ENCODE peak calls at places on chromosomes 13 and 19, in six cellular contexts. One of them, this sample, is unnamed.

GRCh38 chr13:113794764-113795173 is 35.7 kb downstream of the TMEM255B start:
- DNase-seq in SK-N-SH: no peak
- DNase-seq in K562: no peak
- DNase-seq in H1: no peak
- DNase-seq in GM12878: no peak
- DNase-seq in HepG2: no peak
- DNase-seq in this sample: no peak

GRCh38 chr13:48491423-48492122 is 41.3 kb downstream of the RCBTB2 start:
- DNase-seq in SK-N-SH: no peak
- DNase-seq in K562: no peak
- DNase-seq in H1: no peak
- DNase-seq in GM12878: no peak
- DNase-seq in HepG2: no peak
- DNase-seq in this sample: no peak

GRCh38 chr19:50725932-50726230 is 2.7 kb downstream of the CLEC11A start:
- DNase-seq in SK-N-SH: no peak
- DNase-seq in K562: no peak
- DNase-seq in H1: no peak
- DNase-seq in GM12878: no peak
- DNase-seq in HepG2: no peak
- DNase-seq in this sample: no peak

GRCh38 chr19:42096255-42096837 is 20.4 kb downstream of the ZNF574 start:
- DNase-seq in SK-N-SH: no peak
- DNase-seq in K562: no peak
- DNase-seq in H1: no peak
- DNase-seq in GM12878: no peak
- DNase-seq in HepG2: no peak
- DNase-seq in this sample: no peak

GRCh38 chr13:113907637-113908617 is 44.1 kb upstream of the GAS6 start:
- DNase-seq in SK-N-SH: no peak
- DNase-seq in K562: no peak
- DNase-seq in H1: no peak
- DNase-seq in GM12878: no peak
- DNase-seq in HepG2: no peak
- DNase-seq in this sample: no peak

GRCh38 chr19:6740589-6741348 is 1.3 kb downstream of the TRIP10 start:
- DNase-seq in SK-N-SH: peak; percentile 81
- DNase-seq in K562: peak; percentile 61
- DNase-seq in H1: no peak
- DNase-seq in GM12878: no peak
- DNase-seq in HepG2: no peak
- DNase-seq in this sample: no peak

GRCh38 chr13:73335226-73335625 is 276.4 kb downstream of the KLF5 start:
- DNase-seq in SK-N-SH: no peak
- DNase-seq in K562: no peak
- DNase-seq in H1: no peak
- DNase-seq in GM12878: peak; percentile 24
- DNase-seq in HepG2: no peak
- DNase-seq in this sample: peak; percentile 45

GRCh38 chr13:112821340-112822055 is 131.7 kb downstream of the ATP11A start:
- DNase-seq in SK-N-SH: no peak
- DNase-seq in K562: no peak
- DNase-seq in H1: no peak
- DNase-seq in GM12878: no peak
- DNase-seq in HepG2: no peak
- DNase-seq in this sample: no peak

GRCh38 chr13:77548095-77548494 is 12.6 kb downstream of the SCEL start:
- DNase-seq in SK-N-SH: no peak
- DNase-seq in K562: no peak
- DNase-seq in H1: no peak
- DNase-seq in GM12878: no peak
- DNase-seq in HepG2: no peak
- DNase-seq in this sample: no peak

GRCh38 chr13:82647540-82647939 is 1234.7 kb downstream of the SLITRK1 start:
- DNase-seq in SK-N-SH: no peak
- DNase-seq in K562: no peak
- DNase-seq in H1: no peak
- DNase-seq in GM12878: no peak
- DNase-seq in HepG2: no peak
- DNase-seq in this sample: no peak

GRCh38 chr13:52665325-52665724 is 12.7 kb downstream of the SUGT1 start:
- DNase-seq in SK-N-SH: peak; percentile 22
- DNase-seq in K562: no peak
- DNase-seq in H1: no peak
- DNase-seq in GM12878: no peak
- DNase-seq in HepG2: peak; percentile 15
- DNase-seq in this sample: peak; percentile 7

GRCh38 chr13:99004931-99005330 is 27.1 kb upstream of the DOCK9 start:
- DNase-seq in SK-N-SH: no peak
- DNase-seq in K562: no peak
- DNase-seq in H1: no peak
- DNase-seq in GM12878: no peak
- DNase-seq in HepG2: no peak
- DNase-seq in this sample: no peak

GRCh38 chr13:79533781-79534400 is 52.9 kb downstream of the NDFIP2 start:
- DNase-seq in SK-N-SH: no peak
- DNase-seq in K562: no peak
- DNase-seq in H1: no peak
- DNase-seq in GM12878: no peak
- DNase-seq in HepG2: no peak
- DNase-seq in this sample: no peak

GRCh38 chr13:40662866-40663265 is 3.6 kb downstream of the FOXO1 start:
- DNase-seq in SK-N-SH: no peak
- DNase-seq in K562: no peak
- DNase-seq in H1: no peak
- DNase-seq in GM12878: peak; percentile 74
- DNase-seq in HepG2: no peak
- DNase-seq in this sample: no peak

GRCh38 chr13:47459512-47459911 is 541.6 kb downstream of the SUCLA2 start:
- DNase-seq in SK-N-SH: peak; percentile 3
- DNase-seq in K562: no peak
- DNase-seq in H1: no peak
- DNase-seq in GM12878: no peak
- DNase-seq in HepG2: no peak
- DNase-seq in this sample: no peak

GRCh38 chr13:26095338-26095737 is 43.5 kb upstream of the SHISA2 start:
- DNase-seq in SK-N-SH: no peak
- DNase-seq in K562: no peak
- DNase-seq in H1: no peak
- DNase-seq in GM12878: no peak
- DNase-seq in HepG2: no peak
- DNase-seq in this sample: no peak

GRCh38 chr13:111518161-111518791 is 197.8 kb downstream of the TEX29 start:
- DNase-seq in SK-N-SH: no peak
- DNase-seq in K562: peak; percentile 5
- DNase-seq in H1: no peak
- DNase-seq in GM12878: no peak
- DNase-seq in HepG2: no peak
- DNase-seq in this sample: no peak

GRCh38 chr19:38020331-38020730 is 113.3 kb downstream of the SIPA1L3 start:
- DNase-seq in SK-N-SH: no peak
- DNase-seq in K562: no peak
- DNase-seq in H1: no peak
- DNase-seq in GM12878: no peak
- DNase-seq in HepG2: no peak
- DNase-seq in this sample: no peak

GRCh38 chr19:8571006-8571411 is 6.2 kb downstream of the MYO1F start:
- DNase-seq in SK-N-SH: no peak
- DNase-seq in K562: no peak
- DNase-seq in H1: no peak
- DNase-seq in GM12878: no peak
- DNase-seq in HepG2: peak; percentile 34
- DNase-seq in this sample: peak; percentile 69

GRCh38 chr13:20637811-20638210 is 65.7 kb upstream of the IL17D start:
- DNase-seq in SK-N-SH: no peak
- DNase-seq in K562: no peak
- DNase-seq in H1: no peak
- DNase-seq in GM12878: no peak
- DNase-seq in HepG2: no peak
- DNase-seq in this sample: no peak

GRCh38 chr19:46115396-46116109 is 8.9 kb downstream of the IGFL3 start:
- DNase-seq in SK-N-SH: peak; percentile 4
- DNase-seq in K562: no peak
- DNase-seq in H1: no peak
- DNase-seq in GM12878: peak; percentile 31
- DNase-seq in HepG2: no peak
- DNase-seq in this sample: no peak

GRCh38 chr19:15378529-15379082 is 981 bp downstream of the AKAP8 start:
- DNase-seq in SK-N-SH: peak; percentile 62
- DNase-seq in K562: peak; percentile 77
- DNase-seq in H1: no peak
- DNase-seq in GM12878: no peak
- DNase-seq in HepG2: peak; percentile 34
- DNase-seq in this sample: peak; percentile 31

GRCh38 chr13:49587311-49587847 is 2.0 kb upstream of the RCBTB1 start:
- DNase-seq in SK-N-SH: no peak
- DNase-seq in K562: no peak
- DNase-seq in H1: no peak
- DNase-seq in GM12878: no peak
- DNase-seq in HepG2: peak; percentile 80
- DNase-seq in this sample: no peak

GRCh38 chr19:30011051-30011578 is 69.1 kb downstream of the URI1 start:
- DNase-seq in SK-N-SH: no peak
- DNase-seq in K562: no peak
- DNase-seq in H1: no peak
- DNase-seq in GM12878: no peak
- DNase-seq in HepG2: no peak
- DNase-seq in this sample: no peak
- TF ChIP-seq CHD2 in SK-N-SH: no peak
- TF ChIP-seq CHD2 in K562: no peak
- TF ChIP-seq CHD2 in H1: no peak
- TF ChIP-seq CHD2 in GM12878: no peak
- TF ChIP-seq CHD2 in HepG2: no peak
- TF ChIP-seq CHD2 in this sample: no peak

GRCh38 chr13:31110169-31110568 is 51.5 kb downstream of the HSPH1 start:
- DNase-seq in SK-N-SH: no peak
- DNase-seq in K562: no peak
- DNase-seq in H1: no peak
- DNase-seq in GM12878: no peak
- DNase-seq in HepG2: no peak
- DNase-seq in this sample: no peak

GRCh38 chr13:31110617-31111016 is 51.1 kb downstream of the HSPH1 start:
- DNase-seq in SK-N-SH: no peak
- DNase-seq in K562: no peak
- DNase-seq in H1: no peak
- DNase-seq in GM12878: no peak
- DNase-seq in HepG2: no peak
- DNase-seq in this sample: no peak

GRCh38 chr13:31107109-31107508 is 54.6 kb downstream of the HSPH1 start:
- DNase-seq in SK-N-SH: peak; percentile 26
- DNase-seq in K562: no peak
- DNase-seq in H1: no peak
- DNase-seq in GM12878: no peak
- DNase-seq in HepG2: no peak
- DNase-seq in this sample: no peak

GRCh38 chr13:31114641-31115040 is 47.1 kb downstream of the HSPH1 start:
- DNase-seq in SK-N-SH: no peak
- DNase-seq in K562: no peak
- DNase-seq in H1: no peak
- DNase-seq in GM12878: no peak
- DNase-seq in HepG2: no peak
- DNase-seq in this sample: no peak

DNA sequence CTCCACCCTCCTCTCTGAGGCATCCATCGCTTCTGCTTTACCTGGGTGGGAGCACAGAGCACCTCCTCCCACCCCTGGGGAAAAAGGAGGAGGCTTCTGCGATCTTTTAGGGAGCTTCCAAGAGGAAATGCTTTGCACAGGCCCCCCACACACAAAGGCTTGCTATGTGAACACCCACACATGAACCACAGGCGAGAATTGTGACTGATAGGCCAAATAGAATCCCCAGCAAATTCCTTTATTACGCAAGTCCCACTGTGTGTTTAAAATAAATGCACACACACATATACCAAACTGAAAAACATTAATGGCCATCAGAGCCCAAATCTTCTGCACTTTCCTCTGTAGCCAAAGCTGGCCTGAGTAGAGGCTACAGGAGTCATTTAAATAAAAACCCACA is 50.6 kb downstream of the HSPH1 start:
- DNase-seq in SK-N-SH: no peak
- DNase-seq in K562: no peak
- DNase-seq in H1: no peak
- DNase-seq in GM12878: no peak
- DNase-seq in HepG2: no peak
- DNase-seq in this sample: no peak
- TF ChIP-seq CHD2 in SK-N-SH: no peak
- TF ChIP-seq CHD2 in K562: no peak
- TF ChIP-seq CHD2 in H1: no peak
- TF ChIP-seq CHD2 in GM12878: no peak
- TF ChIP-seq CHD2 in HepG2: no peak
- TF ChIP-seq CHD2 in this sample: no peak

GRCh38 chr19:3695986-3696659 is 4.1 kb downstream of the PIP5K1C start:
- DNase-seq in SK-N-SH: no peak
- DNase-seq in K562: no peak
- DNase-seq in H1: no peak
- DNase-seq in GM12878: no peak
- DNase-seq in HepG2: no peak
- DNase-seq in this sample: no peak
- TF ChIP-seq CHD2 in SK-N-SH: no peak
- TF ChIP-seq CHD2 in K562: no peak
- TF ChIP-seq CHD2 in H1: no peak
- TF ChIP-seq CHD2 in GM12878: no peak
- TF ChIP-seq CHD2 in HepG2: no peak
- TF ChIP-seq CHD2 in this sample: no peak

GRCh38 chr19:19113040-19113541 is 25.2 kb downstream of the TMEM161A start:
- DNase-seq in SK-N-SH: peak; percentile 62
- DNase-seq in K562: peak; percentile 72
- DNase-seq in H1: no peak
- DNase-seq in GM12878: no peak
- DNase-seq in HepG2: peak; percentile 75
- DNase-seq in this sample: no peak
- TF ChIP-seq CHD2 in SK-N-SH: no peak
- TF ChIP-seq CHD2 in K562: no peak
- TF ChIP-seq CHD2 in H1: no peak
- TF ChIP-seq CHD2 in GM12878: no peak
- TF ChIP-seq CHD2 in HepG2: no peak
- TF ChIP-seq CHD2 in this sample: no peak

This sample was measured in A549.